ENCODE peak calls at places on chromosomes 6 and 20, in five cellular contexts. One of them, this sample, is unnamed.

GRCh38 chr6:16058188-16058780 is 70.6 kb upstream of the MYLIP start:
- DNase-seq in aorta: no peak
- DNase-seq in colonic mucosa: no peak
- DNase-seq in pancreas: no peak
- DNase-seq in breast epithelium: no peak
- DNase-seq in this sample: peak

GRCh38 chr6:71012871-71013456 is 56.1 kb upstream of the B3GAT2 start:
- DNase-seq in aorta: no peak
- DNase-seq in colonic mucosa: no peak
- DNase-seq in pancreas: no peak
- DNase-seq in breast epithelium: no peak
- DNase-seq in this sample: peak

GRCh38 chr20:16104783-16105182 is 468.5 kb downstream of the KIF16B start:
- DNase-seq in aorta: no peak
- DNase-seq in colonic mucosa: no peak
- DNase-seq in pancreas: no peak
- DNase-seq in breast epithelium: no peak
- DNase-seq in this sample: no peak

GRCh38 chr20:52150440-52151258 is 40.9 kb downstream of the ZFP64 start:
- DNase-seq in aorta: no peak
- DNase-seq in colonic mucosa: peak
- DNase-seq in pancreas: no peak
- DNase-seq in breast epithelium: no peak
- DNase-seq in this sample: peak

GRCh38 chr6:162907876-162908481 is 180.2 kb downstream of the PACRG start:
- DNase-seq in aorta: no peak
- DNase-seq in colonic mucosa: no peak
- DNase-seq in pancreas: no peak
- DNase-seq in breast epithelium: no peak
- DNase-seq in this sample: no peak

GRCh38 chr6:168054663-168055560 is 24.1 kb downstream of the FRMD1 start:
- DNase-seq in aorta: no peak
- DNase-seq in colonic mucosa: no peak
- DNase-seq in pancreas: no peak
- DNase-seq in breast epithelium: no peak
- DNase-seq in this sample: peak

GRCh38 chr20:32315399-32315798 is 37.9 kb downstream of the KIF3B start:
- DNase-seq in aorta: no peak
- DNase-seq in colonic mucosa: no peak
- DNase-seq in pancreas: no peak
- DNase-seq in breast epithelium: no peak
- DNase-seq in this sample: no peak

GRCh38 chr20:43988867-43989266 is 74.2 kb downstream of the TOX2 start:
- DNase-seq in aorta: no peak
- DNase-seq in colonic mucosa: no peak
- DNase-seq in pancreas: no peak
- DNase-seq in breast epithelium: no peak
- DNase-seq in this sample: no peak

GRCh38 chr20:38515631-38516030 is 43.0 kb downstream of the RALGAPB start:
- DNase-seq in aorta: no peak
- DNase-seq in colonic mucosa: no peak
- DNase-seq in pancreas: no peak
- DNase-seq in breast epithelium: no peak
- DNase-seq in this sample: no peak

GRCh38 chr20:13492001-13492480 is 146.7 kb downstream of the TASP1 start:
- DNase-seq in aorta: no peak
- DNase-seq in colonic mucosa: no peak
- DNase-seq in pancreas: no peak
- DNase-seq in breast epithelium: no peak
- DNase-seq in this sample: peak

GRCh38 chr6:142088858-142089216 is 43.9 kb upstream of the GJE1 start:
- DNase-seq in aorta: peak
- DNase-seq in colonic mucosa: no peak
- DNase-seq in pancreas: peak
- DNase-seq in breast epithelium: no peak
- DNase-seq in this sample: peak

GRCh38 chr6:162032620-162033019 is 694.9 kb downstream of the PRKN start:
- DNase-seq in aorta: no peak
- DNase-seq in colonic mucosa: no peak
- DNase-seq in pancreas: no peak
- DNase-seq in breast epithelium: no peak
- DNase-seq in this sample: peak

GRCh38 chr20:1336699-1337387 is 7.9 kb upstream of the SDCBP2 start:
- DNase-seq in aorta: peak
- DNase-seq in colonic mucosa: peak
- DNase-seq in pancreas: peak
- DNase-seq in breast epithelium: peak
- DNase-seq in this sample: peak

GRCh38 chr6:27279513-27280063 is 32.1 kb downstream of the PRSS16 start:
- DNase-seq in aorta: no peak
- DNase-seq in colonic mucosa: no peak
- DNase-seq in pancreas: no peak
- DNase-seq in breast epithelium: no peak
- DNase-seq in this sample: no peak

GRCh38 chr20:32195581-32195980 is 12.0 kb downstream of the PLAGL2 start:
- DNase-seq in aorta: no peak
- DNase-seq in colonic mucosa: no peak
- DNase-seq in pancreas: no peak
- DNase-seq in breast epithelium: no peak
- DNase-seq in this sample: no peak

GRCh38 chr20:63700199-63701050 is 4.0 kb downstream of the TNFRSF6B start:
- DNase-seq in aorta: peak
- DNase-seq in colonic mucosa: no peak
- DNase-seq in pancreas: peak
- DNase-seq in breast epithelium: peak
- DNase-seq in this sample: no peak

GRCh38 chr6:111971866-111972532 is 81.9 kb upstream of the CCN6 start:
- DNase-seq in aorta: no peak
- DNase-seq in colonic mucosa: no peak
- DNase-seq in pancreas: no peak
- DNase-seq in breast epithelium: no peak
- DNase-seq in this sample: no peak

GRCh38 chr6:43811101-43812099 is 41.4 kb downstream of the VEGFA start:
- DNase-seq in aorta: no peak
- DNase-seq in colonic mucosa: no peak
- DNase-seq in pancreas: no peak
- DNase-seq in breast epithelium: no peak
- DNase-seq in this sample: no peak

GRCh38 chr6:25302677-25303128 is 23.5 kb downstream of the CARMIL1 start:
- DNase-seq in aorta: no peak
- DNase-seq in colonic mucosa: no peak
- DNase-seq in pancreas: no peak
- DNase-seq in breast epithelium: no peak
- DNase-seq in this sample: peak

GRCh38 chr20:5654557-5654956 is 95.6 kb upstream of the SHLD1 start:
- DNase-seq in aorta: no peak
- DNase-seq in colonic mucosa: no peak
- DNase-seq in pancreas: no peak
- DNase-seq in breast epithelium: no peak
- DNase-seq in this sample: no peak

GRCh38 chr20:35698298-35699126 is 640 bp downstream of the NFS1 start:
- DNase-seq in aorta: peak
- DNase-seq in colonic mucosa: peak
- DNase-seq in pancreas: peak
- DNase-seq in breast epithelium: no peak
- DNase-seq in this sample: peak

GRCh38 chr20:12989586-12989985 is 19.2 kb upstream of the SPTLC3 start:
- DNase-seq in aorta: no peak
- DNase-seq in colonic mucosa: no peak
- DNase-seq in pancreas: no peak
- DNase-seq in breast epithelium: no peak
- DNase-seq in this sample: no peak

GRCh38 chr20:9518776-9519175 is 4.4 kb downstream of the LAMP5 start:
- DNase-seq in aorta: no peak
- DNase-seq in colonic mucosa: no peak
- DNase-seq in pancreas: no peak
- DNase-seq in breast epithelium: no peak
- DNase-seq in this sample: no peak

GRCh38 chr20:9458075-9458818 is 56.1 kb upstream of the LAMP5 start:
- DNase-seq in aorta: no peak
- DNase-seq in colonic mucosa: peak
- DNase-seq in pancreas: no peak
- DNase-seq in breast epithelium: no peak
- DNase-seq in this sample: peak

GRCh38 chr6:26205625-26206574 is 118.7 kb downstream of the HFE start:
- DNase-seq in aorta: no peak
- DNase-seq in colonic mucosa: no peak
- DNase-seq in pancreas: no peak
- DNase-seq in breast epithelium: no peak
- DNase-seq in this sample: no peak

GRCh38 chr20:47655635-47656034 is 129.6 kb downstream of the SULF2 start:
- DNase-seq in aorta: no peak
- DNase-seq in colonic mucosa: no peak
- DNase-seq in pancreas: no peak
- DNase-seq in breast epithelium: no peak
- DNase-seq in this sample: no peak

GRCh38 chr20:47654370-47654769 is 130.9 kb downstream of the SULF2 start:
- DNase-seq in aorta: no peak
- DNase-seq in colonic mucosa: no peak
- DNase-seq in pancreas: no peak
- DNase-seq in breast epithelium: no peak
- DNase-seq in this sample: no peak

GRCh38 chr20:47652301-47652700 is 133.0 kb downstream of the SULF2 start:
- DNase-seq in aorta: no peak
- DNase-seq in colonic mucosa: no peak
- DNase-seq in pancreas: no peak
- DNase-seq in breast epithelium: no peak
- DNase-seq in this sample: no peak

GRCh38 chr20:47652794-47653193 is 132.5 kb downstream of the SULF2 start:
- DNase-seq in aorta: no peak
- DNase-seq in colonic mucosa: no peak
- DNase-seq in pancreas: no peak
- DNase-seq in breast epithelium: no peak
- DNase-seq in this sample: no peak

GRCh38 chr20:47653892-47654291 is 131.4 kb downstream of the SULF2 start:
- DNase-seq in aorta: no peak
- DNase-seq in colonic mucosa: no peak
- DNase-seq in pancreas: no peak
- DNase-seq in breast epithelium: no peak
- DNase-seq in this sample: no peak
- H3K4me3 ChIP-seq in aorta: no peak
- H3K4me3 ChIP-seq in colonic mucosa: no peak
- H3K4me3 ChIP-seq in pancreas: no peak
- H3K4me3 ChIP-seq in breast epithelium: no peak
- H3K4me3 ChIP-seq in this sample: no peak

DNA sequence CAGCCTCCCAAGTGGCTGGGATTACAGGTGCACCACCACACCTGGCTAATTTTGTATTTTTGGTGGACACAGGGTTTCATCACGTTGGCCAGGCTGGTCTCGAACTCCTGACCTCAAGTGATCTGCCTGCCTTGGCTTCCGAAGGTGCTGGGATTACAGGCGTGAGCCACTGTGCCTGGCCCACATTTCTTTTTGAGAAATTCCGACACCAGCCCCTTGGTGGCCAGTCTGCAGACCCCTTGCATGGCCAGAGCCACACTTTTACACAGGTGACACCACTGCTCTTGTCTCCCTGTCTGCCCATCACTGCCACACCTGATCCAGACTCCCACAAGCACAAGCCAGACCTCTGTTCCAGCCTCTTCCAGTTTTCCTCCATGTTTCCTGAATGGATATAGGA is 33.0 kb downstream of the SRSF3 start:
- DNase-seq in aorta: no peak
- DNase-seq in colonic mucosa: no peak
- DNase-seq in pancreas: no peak
- DNase-seq in breast epithelium: no peak
- DNase-seq in this sample: no peak
- H3K27ac ChIP-seq in aorta: peak
- H3K27ac ChIP-seq in colonic mucosa: peak
- H3K27ac ChIP-seq in pancreas: no peak
- H3K27ac ChIP-seq in breast epithelium: peak
- H3K27ac ChIP-seq in this sample: no peak

DNA sequence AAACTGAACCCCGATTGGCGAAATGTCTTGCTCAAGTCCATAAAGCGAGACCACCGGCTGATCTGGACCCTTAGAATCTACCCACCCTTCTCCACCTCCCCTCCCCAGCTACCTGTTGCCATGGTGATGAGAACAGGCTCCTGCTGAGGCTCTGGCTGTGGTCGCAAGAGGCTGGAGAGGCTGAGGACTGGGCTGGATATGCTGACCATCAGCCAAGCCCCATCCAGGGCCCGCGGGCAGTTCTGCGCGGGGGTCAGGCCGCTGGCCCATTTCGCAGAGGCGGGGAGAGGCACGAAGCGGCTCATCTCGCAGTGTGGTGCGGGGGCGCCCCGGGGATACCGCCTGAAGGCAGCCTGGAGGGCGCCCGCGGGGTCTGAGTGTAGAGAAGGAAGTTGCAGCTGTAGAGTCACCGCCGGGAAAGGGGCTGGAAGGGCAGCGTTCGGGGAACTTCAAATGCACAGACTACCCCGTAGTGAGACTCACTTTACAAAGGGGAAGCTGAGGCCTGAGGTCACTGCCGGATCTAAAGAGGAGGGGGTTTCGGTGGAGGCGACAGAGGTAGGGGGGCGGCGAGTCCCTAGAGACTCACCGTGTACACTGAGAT is 671 bp downstream of the TAPBP start:
- DNase-seq in aorta: peak
- DNase-seq in colonic mucosa: no peak
- DNase-seq in pancreas: peak
- DNase-seq in breast epithelium: no peak
- DNase-seq in this sample: peak
- H3K4me3 ChIP-seq in aorta: peak
- H3K4me3 ChIP-seq in colonic mucosa: peak
- H3K4me3 ChIP-seq in pancreas: peak
- H3K4me3 ChIP-seq in breast epithelium: peak
- H3K4me3 ChIP-seq in this sample: peak

GRCh38 chr6:7745942-7746341 is 20.0 kb downstream of the BMP6 start:
- DNase-seq in aorta: no peak
- DNase-seq in colonic mucosa: no peak
- DNase-seq in pancreas: no peak
- DNase-seq in breast epithelium: no peak
- DNase-seq in this sample: no peak

GRCh38 chr6:7747901-7748504 is 22.1 kb downstream of the BMP6 start:
- DNase-seq in aorta: no peak
- DNase-seq in colonic mucosa: no peak
- DNase-seq in pancreas: no peak
- DNase-seq in breast epithelium: no peak
- DNase-seq in this sample: no peak

GRCh38 chr6:7749493-7749892 is 23.6 kb downstream of the BMP6 start:
- DNase-seq in aorta: no peak
- DNase-seq in colonic mucosa: no peak
- DNase-seq in pancreas: no peak
- DNase-seq in breast epithelium: no peak
- DNase-seq in this sample: no peak

GRCh38 chr6:7747433-7747832 is 21.5 kb downstream of the BMP6 start:
- DNase-seq in aorta: no peak
- DNase-seq in colonic mucosa: no peak
- DNase-seq in pancreas: no peak
- DNase-seq in breast epithelium: no peak
- DNase-seq in this sample: no peak

DNA sequence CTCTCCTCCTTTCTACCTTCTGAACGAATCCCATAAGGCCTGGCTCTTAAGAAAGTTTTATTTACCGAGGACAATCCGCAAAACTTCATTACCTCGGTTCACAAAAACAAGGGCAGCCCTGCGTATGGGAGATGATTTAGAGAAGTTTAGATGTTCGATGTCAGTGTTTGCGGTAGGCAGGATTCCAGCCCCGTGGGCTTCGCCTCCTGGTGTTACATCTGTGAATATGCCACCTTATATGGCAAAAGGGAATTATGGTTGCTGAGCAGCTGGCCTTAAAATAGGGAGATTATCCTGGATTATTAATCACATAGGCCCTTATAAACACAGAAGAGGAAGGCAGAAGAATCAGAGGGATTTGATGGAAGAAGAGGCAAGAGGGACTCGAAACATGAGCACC is 21.1 kb downstream of the BMP6 start:
- DNase-seq in aorta: no peak
- DNase-seq in colonic mucosa: no peak
- DNase-seq in pancreas: no peak
- DNase-seq in breast epithelium: no peak
- DNase-seq in this sample: no peak
- H3K27ac ChIP-seq in aorta: no peak
- H3K27ac ChIP-seq in colonic mucosa: no peak
- H3K27ac ChIP-seq in pancreas: no peak
- H3K27ac ChIP-seq in breast epithelium: no peak
- H3K27ac ChIP-seq in this sample: no peak

This sample was measured in cardiac muscle cell.